ENCODE peak calls at places on chromosomes 1 and 21, in four cellular contexts. One of them, this sample, is unnamed.

GRCh38 chr1:28329395-28330153 is 734 bp downstream of the MED18 start:
- DNase-seq in IMR-90: peak
- DNase-seq in EH: peak
- DNase-seq in pulmonary artery endothelial cell: no peak
- DNase-seq in this sample: no peak

GRCh38 chr1:20404466-20404865 is 81.5 kb downstream of the CAMK2N1 start:
- DNase-seq in pulmonary artery endothelial cell: no peak
- DNase-seq in IMR-90: no peak
- DNase-seq in EH: no peak
- DNase-seq in this sample: no peak

GRCh38 chr1:39625009-39625408 is 14.4 kb downstream of the HEYL start:
- DNase-seq in EH: no peak
- DNase-seq in IMR-90: no peak
- DNase-seq in pulmonary artery endothelial cell: no peak
- DNase-seq in this sample: no peak

GRCh38 chr1:234675561-234675960 is 65.6 kb upstream of the IRF2BP2 start:
- DNase-seq in EH: no peak
- DNase-seq in pulmonary artery endothelial cell: no peak
- DNase-seq in IMR-90: no peak
- DNase-seq in this sample: no peak

GRCh38 chr1:54865238-54866073 is 21.5 kb downstream of the DHCR24 start:
- DNase-seq in pulmonary artery endothelial cell: no peak
- DNase-seq in EH: no peak
- DNase-seq in IMR-90: no peak
- DNase-seq in this sample: no peak

GRCh38 chr1:67052741-67053534 is 1.0 kb downstream of the SLC35D1 start:
- DNase-seq in EH: peak
- DNase-seq in IMR-90: peak
- DNase-seq in pulmonary artery endothelial cell: no peak
- DNase-seq in this sample: no peak

GRCh38 chr1:111204211-111204883 is 3.9 kb upstream of the DENND2D start:
- DNase-seq in EH: no peak
- DNase-seq in pulmonary artery endothelial cell: no peak
- DNase-seq in IMR-90: no peak
- DNase-seq in this sample: peak

GRCh38 chr1:66525086-66525485 is 8.9 kb upstream of the SGIP1 start:
- DNase-seq in EH: no peak
- DNase-seq in pulmonary artery endothelial cell: no peak
- DNase-seq in IMR-90: no peak
- DNase-seq in this sample: no peak

GRCh38 chr21:45225741-45226327 is 61.9 kb downstream of the POFUT2 start:
- DNase-seq in EH: no peak
- DNase-seq in pulmonary artery endothelial cell: no peak
- DNase-seq in IMR-90: no peak
- DNase-seq in this sample: no peak

GRCh38 chr1:33354707-33355276 is 33.9 kb upstream of the A3GALT2 start:
- DNase-seq in EH: no peak
- DNase-seq in pulmonary artery endothelial cell: no peak
- DNase-seq in IMR-90: no peak
- DNase-seq in this sample: no peak

GRCh38 chr1:157377216-157377821 is 175.0 kb downstream of the FCRL5 start:
- DNase-seq in pulmonary artery endothelial cell: no peak
- DNase-seq in IMR-90: peak
- DNase-seq in EH: peak
- DNase-seq in this sample: no peak

GRCh38 chr1:231550448-231550781 is 21.9 kb downstream of the TSNAX start:
- DNase-seq in IMR-90: no peak
- DNase-seq in EH: peak
- DNase-seq in pulmonary artery endothelial cell: no peak
- DNase-seq in this sample: no peak

GRCh38 chr1:54318415-54318814 is 87.8 kb downstream of the SSBP3 start:
- DNase-seq in EH: no peak
- DNase-seq in pulmonary artery endothelial cell: no peak
- DNase-seq in IMR-90: no peak
- DNase-seq in this sample: no peak

GRCh38 chr1:30575066-30575465 is 148.3 kb downstream of the MATN1 start:
- DNase-seq in pulmonary artery endothelial cell: no peak
- DNase-seq in IMR-90: no peak
- DNase-seq in EH: no peak
- DNase-seq in this sample: no peak

This sample was measured in CD8-positive, alpha-beta memory T cell.